ENCODE peak calls at places on chromosomes 4 and X, in six cellular contexts. Q is ovary, D is NB4, N is suprapubic skin, O is A549, F is HCT116. I is an unnamed sample.

GRCh38 chr4:11976726-11977263 is 548.1 kb upstream of the HS3ST1 start:
- DNase-seq in O (no peak), Q (no peak), F (no peak), N (no peak), D (no peak), I (no peak)

GRCh38 chr4:52939739-52940138 is 77.6 kb downstream of the RASL11B start:
- DNase-seq in D (no peak), F (no peak), Q (no peak), O (no peak), N (no peak), I (no peak)

GRCh38 chrX:55008571-55009358 is 8.6 kb downstream of the APEX2 start:
- DNase-seq in O (peak; percentile 6), F (peak; percentile 12), Q (no peak), D (peak; percentile 64), N (no peak), I (no peak)

GRCh38 chr4:68577590-68577989 is 1.5 kb upstream of the UGT2B17 start:
- DNase-seq in O (no peak), Q (no peak), F (no peak), D (no peak), N (no peak), I (no peak)

GRCh38 chr4:142045996-142046395 is 409.6 kb downstream of the IL15 start:
- DNase-seq in F (no peak), D (no peak), Q (no peak), N (no peak), O (no peak), I (no peak)

GRCh38 chr4:6926681-6927478 is 17.3 kb downstream of the TBC1D14 start:
- DNase-seq in D (peak; percentile 66), Q (peak; percentile 56), F (no peak), N (no peak), O (no peak), I (no peak)

GRCh38 chr4:113732923-113733527 is 28.5 kb downstream of the CAMK2D start:
- DNase-seq in N (no peak), D (no peak), Q (no peak), O (no peak), F (no peak), I (no peak)

GRCh38 chr4:10347815-10348214 is 109.4 kb downstream of the ZNF518B start:
- DNase-seq in F (no peak), O (no peak), Q (no peak), N (no peak), D (no peak), I (no peak)

GRCh38 chrX:13764765-13765164 is 30.2 kb downstream of the OFD1 start:
- DNase-seq in O (peak; percentile 4), F (no peak), Q (no peak), D (no peak), N (no peak), I (no peak)

GRCh38 chr4:107719211-107719926 is 665 bp downstream of the PAPSS1 start:
- DNase-seq in D (peak; percentile 53), O (peak; percentile 20), N (no peak), F (no peak), Q (no peak), I (no peak)

GRCh38 chr4:70858454-70858853 is 18.8 kb upstream of the GRSF1 start:
- DNase-seq in D (no peak), Q (no peak), F (no peak), N (no peak), O (no peak), I (no peak)

GRCh38 chr4:6480532-6481088 is 8.2 kb upstream of the PPP2R2C start:
- DNase-seq in F (no peak), D (no peak), Q (no peak), O (no peak), N (no peak), I (no peak)

GRCh38 chr4:7813674-7814073 is 126.0 kb downstream of the AFAP1 start:
- DNase-seq in O (peak; percentile 68), Q (no peak), F (no peak), D (no peak), N (no peak), I (no peak)

GRCh38 chr4:6526696-6527095 is 48.3 kb upstream of the MAN2B2 start:
- DNase-seq in Q (no peak), N (no peak), O (no peak), D (no peak), F (no peak), I (no peak)

GRCh38 chrX:12042615-12043014 is 95.7 kb upstream of the FRMPD4 start:
- DNase-seq in N (no peak), O (no peak), F (no peak), Q (no peak), D (no peak), I (no peak)

GRCh38 chrX:8043121-8043520 is 115.9 kb upstream of the PNPLA4 start:
- DNase-seq in D (no peak), F (no peak), O (no peak), N (no peak), Q (no peak), I (no peak)

GRCh38 chr4:127586922-127587571 is 45.7 kb upstream of the INTU start:
- DNase-seq in N (no peak), F (peak; percentile 38), Q (no peak), D (peak; percentile 48), O (peak; percentile 55), I (no peak)

DNA sequence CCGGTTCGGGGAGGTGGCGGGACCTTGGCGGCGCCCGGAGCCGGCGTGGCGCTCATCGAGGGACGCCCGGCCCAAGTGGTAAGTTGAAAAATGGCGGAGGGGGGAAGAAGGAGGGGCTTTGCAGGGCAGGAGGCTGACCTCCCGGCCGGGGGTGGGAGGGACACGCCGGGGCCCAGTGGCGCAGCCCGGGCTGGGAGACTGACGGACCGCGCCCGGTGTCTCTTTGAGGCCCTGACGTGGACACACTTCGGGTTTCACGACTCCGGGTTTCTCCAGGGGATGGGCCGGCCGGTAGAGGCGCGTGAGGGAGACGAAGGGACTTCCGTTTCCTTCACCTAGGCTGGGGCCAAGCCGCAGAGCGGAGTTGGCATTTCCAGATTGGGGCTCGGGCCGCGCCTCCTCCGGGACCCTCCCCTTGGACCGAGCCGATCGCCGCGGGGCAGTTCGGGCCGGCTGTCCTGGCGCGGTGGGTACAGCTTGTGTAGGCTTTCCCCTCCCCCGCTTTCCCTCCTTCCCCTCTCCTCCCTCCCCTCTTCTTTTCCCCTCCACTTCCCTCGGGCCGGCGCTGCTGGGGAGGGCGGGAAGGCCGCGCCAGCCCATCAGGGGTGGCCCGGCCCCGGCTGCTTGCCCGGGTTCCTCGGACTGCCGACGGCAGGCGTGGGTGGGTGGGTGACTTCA is at the start of gene XIAP:
- DNase-seq in F (peak; percentile 71), D (peak; percentile 89), O (peak; percentile 96), N (peak; percentile 82), Q (peak; percentile 77), I (peak; percentile 94)
- TF ChIP-seq POLR2A in F (no peak), D (no peak), O (peak; percentile 31), N (no peak), Q (peak; percentile 50), I (no peak)

GRCh38 chr4:40910706-40911105 is 161.0 kb downstream of the NSUN7 start:
- DNase-seq in F (no peak), O (no peak), Q (no peak), N (no peak), D (no peak), I (no peak)

GRCh38 chr4:40909363-40909876 is 159.7 kb downstream of the NSUN7 start:
- DNase-seq in N (no peak), F (peak; percentile 90), O (no peak), Q (no peak), D (peak; percentile 48), I (no peak)

GRCh38 chr4:40912455-40913055 is 162.8 kb downstream of the NSUN7 start:
- DNase-seq in D (no peak), Q (no peak), N (no peak), O (no peak), F (no peak), I (no peak)

GRCh38 chr4:40908702-40909362 is 159.1 kb downstream of the NSUN7 start:
- DNase-seq in Q (peak; percentile 43), F (peak; percentile 86), N (no peak), D (peak; percentile 90), O (peak; percentile 79), I (peak; percentile 85)

DNA sequence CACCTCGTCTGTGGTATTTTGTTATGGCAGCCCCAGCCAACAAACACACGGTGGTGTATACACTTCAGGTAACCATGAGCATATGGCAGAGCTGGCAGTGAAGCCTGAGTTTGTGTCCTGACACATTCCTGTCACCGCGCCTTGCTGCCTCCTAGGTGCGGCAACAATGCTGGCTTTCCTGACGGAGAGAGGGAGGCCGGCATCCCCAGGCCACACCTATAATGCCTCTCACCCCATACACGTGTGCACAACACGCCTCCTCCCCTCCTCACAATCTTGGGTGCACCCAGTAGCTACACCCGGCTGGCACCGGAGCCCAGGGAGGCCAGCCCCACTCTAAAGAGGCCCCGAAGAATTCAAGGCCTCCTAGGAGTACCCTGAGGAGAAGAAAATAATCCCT is 158.5 kb downstream of the NSUN7 start:
- DNase-seq in F (peak; percentile 71), O (peak; percentile 45), D (no peak), Q (no peak), N (no peak), I (peak; percentile 69)
- H3K4me3 ChIP-seq in F (peak overlapping the region; percentile 49), O (no peak overlapping the region), D (no peak overlapping the region), Q (no peak overlapping the region), N (no peak overlapping the region), I (no peak overlapping the region)

GRCh38 chrX:47146121-47146935 is 1.3 kb downstream of the RBM10 start:
- DNase-seq in Q (no peak), N (no peak), O (no peak), F (no peak), D (peak; percentile 25), I (peak; percentile 44)
- TF ChIP-seq POLR2A in Q (no peak), N (no peak), O (no peak), F (no peak), D (no peak), I (no peak)

GRCh38 chr4:153116101-153116680 is 88.1 kb upstream of the TRIM2 start:
- DNase-seq in Q (no peak), O (no peak), D (no peak), F (no peak), N (no peak), I (no peak)

GRCh38 chr4:153113838-153114105 is 90.5 kb upstream of the TRIM2 start:
- DNase-seq in O (no peak), Q (no peak), D (no peak), F (no peak), N (no peak), I (no peak)

GRCh38 chr4:153114771-153115321 is 89.4 kb upstream of the TRIM2 start:
- DNase-seq in N (no peak), D (no peak), F (peak; percentile 69), O (peak; percentile 48), Q (no peak), I (no peak)

GRCh38 chr4:153116801-153117200 is 87.4 kb upstream of the TRIM2 start:
- DNase-seq in Q (no peak), F (no peak), N (no peak), O (no peak), D (no peak), I (no peak)

DNA sequence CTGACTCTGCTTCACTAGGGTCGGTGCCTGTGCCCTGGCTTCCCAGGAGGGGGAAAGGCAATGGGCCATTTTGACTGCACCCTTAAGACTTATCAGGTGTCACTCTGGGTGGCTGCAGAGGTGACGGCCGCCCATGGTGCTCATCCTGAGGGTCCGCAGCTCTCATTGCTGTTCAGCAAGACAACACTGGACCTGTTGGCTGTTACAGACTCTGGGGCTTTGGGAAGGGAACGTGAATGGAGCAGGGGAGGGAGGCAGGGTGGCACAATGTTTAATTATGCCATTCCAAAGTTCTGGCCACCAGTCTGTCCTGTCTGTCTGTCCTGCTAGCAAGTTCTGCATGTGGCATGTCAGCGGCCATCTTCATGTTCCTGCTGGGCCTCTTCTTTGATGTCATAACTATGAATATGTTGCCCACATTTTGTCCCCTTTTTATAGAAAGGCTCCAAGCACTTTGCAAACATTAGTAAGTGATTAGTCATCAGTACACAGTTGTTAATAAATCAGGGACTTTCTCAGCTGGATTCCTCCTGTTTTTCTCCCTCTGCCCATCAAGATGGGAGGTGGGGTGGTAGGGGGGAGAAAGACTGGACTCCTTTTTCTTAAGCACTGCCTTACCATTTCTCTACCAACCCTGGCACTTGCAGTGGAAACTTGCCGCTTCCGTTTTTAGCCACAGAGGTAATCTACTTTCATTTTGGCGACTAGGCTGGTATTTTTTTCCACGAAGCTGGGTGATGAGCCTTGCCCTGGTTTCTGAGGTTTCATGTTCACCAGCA is 88.7 kb upstream of the TRIM2 start:
- DNase-seq in N (no peak), Q (no peak), F (peak; percentile 46), O (peak; percentile 69), D (peak; percentile 26), I (no peak)
- H3K4me3 ChIP-seq in N (peak overlapping the region; percentile 40), Q (peak overlapping the region; percentile 3), F (peak overlapping the region; percentile 49), O (peak overlapping the region; percentile 20), D (peak overlapping the region; percentile 28), I (peak overlapping the region; percentile 4)